ENCODE peak calls at places on chromosome 7, in four cellular contexts. D is IMR-90, P is H1, H is H9. X is an unnamed sample.

GRCh38 chr7:137670521-137671064 is 176.2 kb downstream of the DGKI start:
- DNase-seq in H (no peak), D (peak; percentile 41), P (no peak), X (no peak)

GRCh38 chr7:23474098-23474828 is 4.0 kb upstream of the IGF2BP3 start:
- DNase-seq in P (peak; percentile 94), H (peak; percentile 98), D (peak; percentile 95), X (peak; percentile 100)

GRCh38 chr7:2151235-2151634 is 81.5 kb downstream of the MAD1L1 start:
- DNase-seq in H (no peak), P (no peak), D (no peak), X (peak; percentile 8)

GRCh38 chr7:4109481-4110110 is 572.5 kb upstream of the FOXK1 start:
- DNase-seq in H (no peak), D (no peak), P (no peak), X (no peak)

GRCh38 chr7:23679898-23680416 is at the start of gene FAM221A:
- DNase-seq in H (peak; percentile 94), D (peak; percentile 67), P (peak; percentile 80), X (peak; percentile 90)

GRCh38 chr7:29865526-29865925 is 59.2 kb downstream of the WIPF3 start:
- DNase-seq in H (no peak), D (peak; percentile 63), P (no peak), X (no peak)

GRCh38 chr7:3436746-3437145 is 135.7 kb downstream of the SDK1 start:
- DNase-seq in D (peak; percentile 84), H (no peak), P (no peak), X (no peak)

GRCh38 chr7:143240323-143241168 is 18.7 kb downstream of the TAS2R40 start:
- DNase-seq in D (peak; percentile 86), H (peak; percentile 64), P (no peak), X (peak; percentile 85)

GRCh38 chr7:20331231-20331880 is 656 bp downstream of the ITGB8 start:
- DNase-seq in H (peak; percentile 65), D (peak; percentile 18), P (no peak), X (peak; percentile 71)

GRCh38 chr7:76293407-76293901 is 9.0 kb upstream of the HSPB1 start:
- DNase-seq in H (no peak), P (no peak), D (no peak), X (no peak)

GRCh38 chr7:16668049-16668858 is 22.3 kb downstream of the BZW2 start:
- DNase-seq in H (no peak), D (peak; percentile 100), P (no peak), X (peak; percentile 83)

GRCh38 chr7:29841926-29842671 is 35.8 kb downstream of the WIPF3 start:
- DNase-seq in H (no peak), P (no peak), D (no peak), X (no peak)

GRCh38 chr7:139745330-139746143 is 32.3 kb downstream of the HIPK2 start:
- DNase-seq in P (no peak), D (no peak), H (no peak), X (peak; percentile 16)

GRCh38 chr7:55569269-55569663 is 3.0 kb downstream of the VOPP1 start:
- DNase-seq in P (no peak), H (no peak), D (no peak), X (peak; percentile 38)

GRCh38 chr7:47937711-47938573 is 10.3 kb downstream of the PKD1L1 start:
- DNase-seq in P (no peak), H (no peak), D (no peak), X (no peak)

GRCh38 chr7:131231381-131232220 is 96.1 kb upstream of the MKLN1 start:
- DNase-seq in D (peak; percentile 79), P (no peak), H (no peak), X (peak; percentile 61)

GRCh38 chr7:5822742-5823503 is 41.5 kb upstream of the RNF216 start:
- DNase-seq in D (peak; percentile 85), H (peak; percentile 96), P (peak; percentile 60), X (peak; percentile 95)

GRCh38 chr7:5827755-5828154 is 46.3 kb upstream of the RNF216 start:
- DNase-seq in D (no peak), P (no peak), H (peak; percentile 63), X (peak; percentile 55)

DNA sequence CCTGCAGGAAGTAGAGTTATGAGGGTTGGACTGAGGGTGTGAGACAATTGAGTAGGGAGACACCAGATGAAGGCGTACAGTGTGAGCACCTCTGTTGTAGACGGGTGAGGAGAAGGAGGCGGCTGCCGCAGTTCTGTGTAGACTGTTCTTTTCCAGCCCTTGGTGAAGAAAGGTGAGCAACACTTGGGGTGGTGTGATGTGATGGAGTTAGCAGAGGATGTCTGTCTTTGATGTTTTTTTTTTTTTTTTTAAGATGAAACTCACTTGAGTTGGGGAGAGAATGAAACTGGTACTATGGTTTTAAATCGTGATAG is 42.8 kb upstream of the RNF216 start:
- DNase-seq in P (no peak), D (no peak), H (no peak), X (no peak)
- H3K56ac ChIP-seq in P (no peak overlapping the region), D (no peak overlapping the region), H (no peak overlapping the region), X (no peak overlapping the region)

DNA sequence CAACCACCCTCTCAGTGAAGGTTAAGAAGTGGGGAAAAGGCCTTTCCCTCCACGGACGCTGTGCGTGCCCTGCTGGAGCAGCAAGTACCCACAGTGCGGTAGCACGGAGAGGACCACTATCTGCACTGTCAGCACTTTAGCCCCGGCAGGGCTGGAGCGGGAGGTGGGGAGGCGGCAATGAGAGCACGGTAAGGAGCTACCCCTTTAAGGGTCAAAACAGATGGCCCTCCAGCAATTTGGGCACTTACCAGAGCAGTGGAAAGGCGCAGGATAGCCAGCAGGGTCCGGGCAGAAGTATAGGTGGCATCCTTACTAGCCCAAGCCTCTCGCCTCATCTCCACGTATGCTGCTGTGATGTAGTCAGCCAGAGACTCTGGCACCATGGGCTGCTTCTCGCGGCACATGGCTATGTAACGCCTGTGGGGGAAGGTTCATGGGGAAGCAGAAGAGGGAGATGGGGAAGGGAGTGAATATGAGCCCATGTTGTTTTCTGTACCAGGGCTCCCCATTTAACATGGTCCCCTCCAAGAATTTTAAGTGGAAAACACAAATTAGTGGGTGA is 5.2 kb downstream of the COPS6 start:
- DNase-seq in H (no peak), D (no peak), P (no peak), X (no peak)
- H3K56ac ChIP-seq in H (no peak overlapping the region), D (no peak overlapping the region), P (no peak overlapping the region), X (no peak overlapping the region)

GRCh38 chr7:84712326-84712725 is 474.5 kb downstream of the SEMA3D start:
- DNase-seq in D (peak; percentile 10), H (no peak), P (no peak), X (no peak)
- H3K56ac ChIP-seq in D (no peak overlapping the region), H (no peak overlapping the region), P (no peak overlapping the region), X (no peak overlapping the region)

GRCh38 chr7:5690931-5691461 is 90.5 kb downstream of the RNF216 start:
- DNase-seq in D (no peak), H (no peak), P (no peak), X (no peak)
- H3K56ac ChIP-seq in D (peak overlapping the region; percentile 98), H (no peak overlapping the region), P (no peak overlapping the region), X (no peak overlapping the region)

X was measured in mesendoderm.